ENCODE peak calls at places on chromosome 14, in eight cellular contexts. E is stomach; N is fibroblast of mammary gland; P is CD4-positive, CD25-positive, alpha-beta regulatory T cell; H is adipocyte; B is foreskin fibroblast; L is colonic mucosa; K is RWPE2. V is an unnamed sample.

GRCh38 chr14:74474376-74474775 is 18.7 kb downstream of the NPC2 start:
- DNase-seq in E (no peak), H (peak; percentile 19), N (no peak), K (no peak), B (no peak), L (no peak), P (no peak), V (peak; percentile 54)

GRCh38 chr14:99606359-99606758 is 2.4 kb upstream of the CCDC85C start:
- DNase-seq in H (no peak), P (no peak), E (no peak), N (no peak), B (no peak), L (no peak), K (no peak), V (no peak)

GRCh38 chr14:52071675-52072074 is 2.8 kb upstream of the NID2 start:
- DNase-seq in P (peak; percentile 9), N (peak; percentile 61), H (peak; percentile 33), K (no peak), L (no peak), E (no peak), B (peak; percentile 70), V (no peak)

GRCh38 chr14:51328942-51329350 is 88.9 kb downstream of the TMX1 start:
- DNase-seq in E (no peak), K (no peak), P (no peak), L (no peak), H (peak; percentile 41), B (peak; percentile 79), N (peak; percentile 86), V (peak; percentile 83)

GRCh38 chr14:54866588-54866987 is 36.0 kb downstream of the GCH1 start:
- DNase-seq in P (no peak), E (no peak), N (peak; percentile 7), K (no peak), H (no peak), B (no peak), L (no peak), V (no peak)

GRCh38 chr14:69096766-69097475 is 56.0 kb downstream of the DCAF5 start:
- DNase-seq in E (no peak), N (peak; percentile 21), P (no peak), L (no peak), B (no peak), H (peak; percentile 43), K (no peak), V (no peak)

GRCh38 chr14:84162658-84163057 is 1367.3 kb upstream of the FLRT2 start:
- DNase-seq in E (no peak), N (no peak), P (no peak), B (no peak), L (no peak), K (no peak), H (no peak), V (no peak)

GRCh38 chr14:21723431-21724045 is 49.9 kb upstream of the OR4E1 start:
- DNase-seq in H (no peak), B (no peak), E (no peak), K (peak; percentile 54), L (peak; percentile 46), N (peak; percentile 15), P (peak; percentile 44), V (no peak)

GRCh38 chr14:80637726-80638619 is 303.6 kb downstream of the CEP128 start:
- DNase-seq in P (no peak), N (peak; percentile 14), H (no peak), B (peak; percentile 65), K (no peak), E (no peak), L (no peak), V (peak; percentile 83)

GRCh38 chr14:59728294-59728693 is 142.3 kb downstream of the RTN1 start:
- DNase-seq in H (no peak), P (no peak), L (no peak), K (no peak), E (no peak), B (no peak), N (no peak), V (no peak)

GRCh38 chr14:71142375-71143038 is 235.2 kb downstream of the PCNX1 start:
- DNase-seq in K (no peak), N (peak; percentile 94), H (peak; percentile 68), P (peak; percentile 65), B (peak; percentile 84), L (no peak), E (no peak), V (peak; percentile 99)
- H3K4me3 ChIP-seq in K (no peak overlapping the region), N (no peak overlapping the region), H (no peak overlapping the region), P (no peak overlapping the region), B (no peak overlapping the region), L (no peak overlapping the region), E (no peak overlapping the region), V (no peak overlapping the region)

GRCh38 chr14:100649173-100649519 is 61.9 kb upstream of the BEGAIN start:
- DNase-seq in N (peak; percentile 35), L (no peak), P (no peak), H (peak; percentile 75), K (no peak), E (no peak), B (peak; percentile 71), V (peak; percentile 22)
- H3K4me3 ChIP-seq in N (no peak overlapping the region), L (no peak overlapping the region), P (no peak overlapping the region), H (no peak overlapping the region), K (no peak overlapping the region), E (no peak overlapping the region), B (no peak overlapping the region), V (no peak overlapping the region)

GRCh38 chr14:104419865-104420458 is 159.6 kb upstream of the C14orf180 start:
- DNase-seq in H (no peak), E (no peak), K (no peak), B (no peak), N (no peak), P (no peak), L (no peak), V (no peak)
- H3K4me3 ChIP-seq in H (no peak overlapping the region), E (no peak overlapping the region), K (no peak overlapping the region), B (no peak overlapping the region), N (no peak overlapping the region), P (no peak overlapping the region), L (no peak overlapping the region), V (no peak overlapping the region)

DNA sequence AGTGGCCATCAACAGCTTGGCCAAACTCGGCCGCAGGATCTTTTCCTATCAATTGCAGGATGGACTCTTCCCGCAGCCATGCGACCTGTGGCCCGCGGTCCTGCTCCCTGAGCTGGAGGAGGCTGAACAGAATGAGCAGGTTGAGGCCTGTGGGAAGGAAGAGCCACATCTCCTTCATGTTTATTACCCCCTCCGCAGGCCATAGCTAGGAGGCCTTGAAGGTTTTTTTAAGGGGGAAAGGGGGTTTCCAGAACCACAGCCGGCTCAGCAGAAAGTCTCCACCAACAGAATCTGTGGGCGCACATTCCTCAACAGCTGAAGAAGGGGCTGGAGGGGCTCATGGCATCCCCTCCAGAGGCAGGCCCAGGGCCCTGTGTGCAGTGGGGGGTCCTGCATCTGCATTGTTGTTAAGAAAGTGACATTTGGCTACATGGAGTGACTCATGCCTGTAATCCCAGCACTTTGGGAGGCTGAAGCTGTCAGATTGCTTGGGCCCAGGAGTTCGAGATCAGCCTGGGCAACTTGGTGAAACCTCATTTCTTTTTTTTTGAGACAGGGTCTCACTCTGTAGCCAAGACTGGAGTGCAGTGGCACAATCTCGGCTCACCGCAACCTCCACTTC is 25.2 kb upstream of the PPP1R13B start:
- DNase-seq in H (no peak), L (no peak), N (no peak), P (no peak), K (no peak), E (no peak), B (no peak), V (no peak)
- H3K4me3 ChIP-seq in H (no peak overlapping the region), L (peak overlapping the region; percentile 38), N (no peak overlapping the region), P (peak overlapping the region; percentile 50), K (peak overlapping the region; percentile 33), E (peak overlapping the region; percentile 36), B (no peak overlapping the region), V (peak overlapping the region; percentile 18)

GRCh38 chr14:94390372-94391086 is 2.1 kb upstream of the SERPINA1 start:
- DNase-seq in H (no peak), K (peak; percentile 88), E (peak; percentile 83), B (no peak), L (peak; percentile 88), N (no peak), P (no peak), V (no peak)

GRCh38 chr14:94391284-94391914 is 3.0 kb upstream of the SERPINA1 start:
- DNase-seq in E (no peak), N (no peak), K (no peak), B (no peak), P (no peak), H (no peak), L (no peak), V (no peak)

GRCh38 chr14:94388896-94389469 is 581 bp upstream of the SERPINA1 start:
- DNase-seq in N (no peak), B (no peak), K (no peak), L (no peak), H (no peak), E (no peak), P (no peak), V (no peak)

GRCh38 chr14:94388027-94388895 is at the start of gene SERPINA1:
- DNase-seq in E (peak; percentile 71), B (no peak), P (no peak), L (no peak), K (peak; percentile 89), H (no peak), N (peak; percentile 51), V (no peak)

GRCh38 chr14:94389731-94390371 is 1.4 kb upstream of the SERPINA1 start:
- DNase-seq in H (no peak), L (no peak), B (no peak), N (no peak), K (no peak), E (no peak), P (no peak), V (no peak)
- H3K4me3 ChIP-seq in H (no peak overlapping the region), L (peak overlapping the region; percentile 23), B (no peak overlapping the region), N (no peak overlapping the region), K (no peak overlapping the region), E (no peak overlapping the region), P (no peak overlapping the region), V (no peak overlapping the region)

GRCh38 chr14:94021001-94021400 is 5.1 kb upstream of the OTUB2 start:
- DNase-seq in L (no peak), E (no peak), B (peak; percentile 44), P (no peak), H (no peak), N (peak; percentile 46), K (no peak), V (no peak)

GRCh38 chr14:94018308-94018707 is 7.8 kb upstream of the OTUB2 start:
- DNase-seq in H (no peak), K (no peak), E (no peak), L (no peak), P (no peak), B (no peak), N (no peak), V (no peak)

GRCh38 chr14:94020267-94020666 is 5.9 kb upstream of the OTUB2 start:
- DNase-seq in P (no peak), H (no peak), L (no peak), N (no peak), B (no peak), E (no peak), K (no peak), V (no peak)

GRCh38 chr14:94021416-94022157 is 4.6 kb upstream of the OTUB2 start:
- DNase-seq in E (no peak), H (no peak), P (peak; percentile 30), B (no peak), N (no peak), K (no peak), L (no peak), V (no peak)

DNA sequence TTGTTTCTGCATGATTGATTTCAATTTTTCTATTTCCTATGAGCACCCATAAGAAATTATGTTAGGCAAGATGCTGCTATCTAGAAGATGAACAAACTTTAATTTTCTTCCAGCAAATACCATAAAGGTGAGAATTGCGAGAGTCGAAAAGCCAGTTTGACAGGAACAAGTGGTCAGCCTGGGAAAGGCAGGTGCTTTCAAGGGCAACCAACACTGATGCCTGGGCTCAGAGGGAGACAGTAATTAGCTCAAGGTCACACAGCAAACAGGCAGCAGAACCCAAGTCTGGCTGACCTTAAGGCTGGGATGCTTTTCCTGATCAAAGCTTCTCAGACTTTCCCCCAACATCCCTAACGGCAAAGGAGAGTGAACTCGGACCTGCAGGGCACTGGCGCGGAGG is 6.8 kb upstream of the OTUB2 start:
- DNase-seq in H (no peak), L (no peak), P (no peak), N (no peak), B (no peak), E (no peak), K (no peak), V (no peak)
- H3K4me3 ChIP-seq in H (no peak overlapping the region), L (no peak overlapping the region), P (no peak overlapping the region), N (no peak overlapping the region), B (no peak overlapping the region), E (no peak overlapping the region), K (no peak overlapping the region), V (no peak overlapping the region)